ENCODE peak calls at places on chromosomes 12 and 14, in four cellular contexts. M is WTC11, Q is K562, K is GM12878. G is an unnamed sample.

GRCh38 chr12:14892726-14893442 is 7.2 kb upstream of the MGP start:
- DNase-seq in K (no peak), Q (no peak), M (no peak), G (peak)

GRCh38 chr14:106831322-106831720 is 1304.9 kb downstream of the TMEM121 start:
- DNase-seq in Q (peak), K (no peak), M (peak), G (peak)

GRCh38 chr14:21521526-21521925 is 4.6 kb downstream of the SALL2 start:
- DNase-seq in K (no peak), M (no peak), Q (no peak), G (no peak)

GRCh38 chr12:112350593-112351592 is 31.3 kb downstream of the HECTD4 start:
- DNase-seq in K (no peak), Q (peak), M (no peak), G (no peak)

GRCh38 chr14:73452341-73453191 is 5.8 kb downstream of the NUMB start:
- DNase-seq in K (no peak), M (no peak), Q (no peak), G (no peak)

GRCh38 chr14:104726600-104727451 is 2.8 kb downstream of the ADSS1 start:
- DNase-seq in M (no peak), Q (no peak), K (no peak), G (peak)

GRCh38 chr12:12661086-12661485 is 34.9 kb downstream of the GPR19 start:
- DNase-seq in M (no peak), K (no peak), Q (no peak), G (no peak)

GRCh38 chr12:132226604-132227003 is 82.3 kb downstream of the NOC4L start:
- DNase-seq in M (no peak), K (no peak), Q (no peak), G (no peak)

GRCh38 chr12:49946086-49946485 is 4.5 kb upstream of the AQP2 start:
- DNase-seq in M (no peak), Q (no peak), K (no peak), G (no peak)

GRCh38 chr12:111643428-111643826 is 42.3 kb downstream of the BRAP start:
- DNase-seq in M (no peak), K (no peak), Q (no peak), G (no peak)

GRCh38 chr12:116880817-116881324 is 370 bp downstream of the HRK start:
- DNase-seq in M (peak), Q (peak), K (no peak), G (peak)

GRCh38 chr14:60931206-60931605 is 49.7 kb downstream of the TRMT5 start:
- DNase-seq in M (no peak), K (no peak), Q (no peak), G (no peak)

GRCh38 chr12:114933428-114934160 is 249.6 kb upstream of the TBX3 start:
- DNase-seq in M (no peak), Q (no peak), K (no peak), G (peak)

GRCh38 chr14:77123381-77124344 is 17.9 kb downstream of the ZDHHC22 start:
- DNase-seq in M (no peak), Q (no peak), K (no peak), G (no peak)

GRCh38 chr14:23727566-23728335 is 91.6 kb downstream of the DHRS2 start:
- DNase-seq in Q (peak), M (no peak), K (no peak), G (peak)

GRCh38 chr14:36690301-36691020 is 28.8 kb downstream of the PAX9 start:
- DNase-seq in Q (no peak), M (no peak), K (no peak), G (no peak)

GRCh38 chr12:54404061-54405004 is 14.7 kb downstream of the ITGA5 start:
- DNase-seq in K (no peak), M (peak), Q (peak), G (peak)

GRCh38 chr14:89435527-89436273 is 18.7 kb upstream of the FOXN3 start:
- DNase-seq in M (no peak), Q (no peak), K (no peak), G (no peak)

GRCh38 chr14:22314183-22314820 is 274.7 kb downstream of the DAD1 start:
- DNase-seq in K (peak), M (no peak), Q (peak), G (peak)

GRCh38 chr14:100106661-100107112 is 41.5 kb downstream of the EVL start:
- DNase-seq in K (no peak), Q (no peak), M (no peak), G (no peak)

GRCh38 chr12:57552692-57553321 is 3.0 kb downstream of the KIF5A start:
- DNase-seq in M (no peak), Q (peak), K (no peak), G (no peak)

GRCh38 chr14:58663494-58664111 is 25.8 kb downstream of the DACT1 start:
- DNase-seq in Q (no peak), K (no peak), M (no peak), G (no peak)
- TF ChIP-seq TCF7 in Q (no peak), K (no peak), M (no peak), G (no peak)

GRCh38 chr14:98136420-98136819 is 1135.6 kb downstream of the BCL11B start:
- DNase-seq in K (no peak), M (no peak), Q (no peak), G (no peak)
- TF ChIP-seq TCF7 in K (no peak), M (no peak), Q (no peak), G (no peak)

GRCh38 chr12:107330901-107331431 is 237.6 kb upstream of the CRY1 start:
- DNase-seq in Q (no peak), M (no peak), K (no peak), G (no peak)
- TF ChIP-seq TCF7 in Q (no peak), M (no peak), K (no peak), G (no peak)

GRCh38 chr12:66647034-66647691 is 31.7 kb downstream of the GRIP1 start:
- DNase-seq in M (no peak), K (no peak), Q (no peak), G (no peak)
- TF ChIP-seq TCF7 in M (no peak), K (no peak), Q (no peak), G (no peak)

GRCh38 chr12:118986043-118986442 is 4.7 kb downstream of the SRRM4 start:
- DNase-seq in Q (no peak), M (peak), K (no peak), G (no peak)
- TF ChIP-seq TCF7 in Q (no peak), M (no peak), K (no peak), G (no peak)

DNA sequence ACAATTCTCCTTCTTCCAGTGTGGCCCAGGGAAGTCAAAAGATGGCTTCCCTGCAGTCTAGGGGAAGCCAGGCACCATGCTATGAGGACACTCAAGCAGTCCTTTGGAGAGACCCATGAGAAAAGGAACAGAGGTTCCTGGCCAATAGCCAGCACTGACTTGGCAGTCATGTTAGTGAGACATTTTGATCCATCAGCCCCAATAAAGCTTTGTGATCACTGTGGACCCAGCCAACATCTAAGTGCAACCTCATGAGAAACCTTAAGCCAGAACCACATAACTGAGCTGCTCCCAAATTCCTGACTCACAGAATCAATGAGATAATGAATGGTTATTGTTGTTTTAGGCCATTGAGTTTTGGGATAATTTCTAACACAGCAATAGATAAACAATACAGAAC is 51.0 kb upstream of the NAP1L1 start:
- DNase-seq in K (no peak), Q (no peak), M (no peak), G (no peak)
- TF ChIP-seq TCF7 in K (no peak), Q (no peak), M (no peak), G (no peak)

GRCh38 chr12:124322271-124322998 is 27.5 kb downstream of the RFLNA start:
- DNase-seq in M (no peak), Q (no peak), K (no peak), G (no peak)
- TF ChIP-seq TCF7 in M (no peak), Q (no peak), K (no peak), G (no peak)

GRCh38 chr14:75310295-75311059 is 31.8 kb downstream of the FOS start:
- DNase-seq in Q (no peak), M (peak), K (no peak), G (no peak)
- TF ChIP-seq TCF7 in Q (no peak), M (no peak), K (no peak), G (no peak)

GRCh38 chr12:51262758-51263177 is 7.4 kb downstream of the SMAGP start:
- DNase-seq in M (peak), Q (peak), K (no peak), G (no peak)
- TF ChIP-seq TCF7 in M (no peak), Q (no peak), K (no peak), G (no peak)

DNA sequence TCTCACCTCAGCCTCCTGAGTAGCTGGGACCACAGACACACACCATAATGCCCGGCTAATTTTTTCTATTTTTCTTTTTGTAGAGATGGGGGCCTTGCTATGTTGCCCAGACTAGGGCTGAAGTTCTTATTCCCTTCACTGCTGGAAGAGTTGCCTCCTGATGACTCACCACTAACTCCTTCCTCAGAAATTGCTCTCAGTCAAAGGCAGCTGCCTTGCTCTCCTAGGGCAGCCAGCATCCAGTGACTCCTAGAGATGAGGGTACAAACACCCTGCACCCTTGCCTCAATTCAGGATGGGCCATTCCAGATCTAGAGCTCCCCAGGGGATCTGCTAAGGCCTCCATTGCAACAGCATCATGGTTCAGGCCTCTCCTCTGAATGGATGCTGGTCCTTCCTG is 54.0 kb upstream of the RASSF8 start:
- DNase-seq in K (no peak), Q (no peak), M (no peak), G (no peak)
- TF ChIP-seq TCF7 in K (no peak), Q (no peak), M (no peak), G (no peak)

G was measured in HepG2.